ENCODE peak calls at places on chromosome 16, in nine cellular contexts. One of them, this sample, is unnamed. For H3K4me1, the result is how much of the 10 kb centered on the place peaks cover.

GRCh38 chr16:578870-579405 is 9.2 kb downstream of the PIGQ start:
- DNase-seq in left ventricle myocardium inferior: peak
- DNase-seq in uterus: peak
- DNase-seq in lung: peak
- DNase-seq in body of pancreas: peak
- DNase-seq in lower lobe of right lung: peak
- DNase-seq in hepatocyte: peak
- DNase-seq in transverse colon: peak
- DNase-seq in tibial nerve: peak
- DNase-seq in this sample: no peak

GRCh38 chr16:60788631-60789030 is 1247.6 kb downstream of the CDH8 start:
- DNase-seq in left ventricle myocardium inferior: no peak
- DNase-seq in lung: no peak
- DNase-seq in uterus: no peak
- DNase-seq in transverse colon: no peak
- DNase-seq in body of pancreas: no peak
- DNase-seq in hepatocyte: no peak
- DNase-seq in lower lobe of right lung: no peak
- DNase-seq in tibial nerve: no peak
- DNase-seq in this sample: no peak

GRCh38 chr16:88086571-88087516 is 135.6 kb downstream of the BANP start:
- DNase-seq in left ventricle myocardium inferior: no peak
- DNase-seq in transverse colon: no peak
- DNase-seq in tibial nerve: no peak
- DNase-seq in lung: no peak
- DNase-seq in hepatocyte: no peak
- DNase-seq in body of pancreas: no peak
- DNase-seq in lower lobe of right lung: no peak
- DNase-seq in uterus: no peak
- DNase-seq in this sample: no peak

GRCh38 chr16:15988268-15989013 is 39.0 kb downstream of the ABCC1 start:
- DNase-seq in hepatocyte: no peak
- DNase-seq in left ventricle myocardium inferior: no peak
- DNase-seq in body of pancreas: no peak
- DNase-seq in lung: no peak
- DNase-seq in transverse colon: no peak
- DNase-seq in tibial nerve: no peak
- DNase-seq in lower lobe of right lung: no peak
- DNase-seq in uterus: no peak
- DNase-seq in this sample: no peak

GRCh38 chr16:81700071-81700779 is 78.9 kb upstream of the PLCG2 start:
- DNase-seq in lung: no peak
- DNase-seq in uterus: no peak
- DNase-seq in tibial nerve: no peak
- DNase-seq in lower lobe of right lung: no peak
- DNase-seq in body of pancreas: no peak
- DNase-seq in transverse colon: no peak
- DNase-seq in hepatocyte: no peak
- DNase-seq in left ventricle myocardium inferior: no peak
- DNase-seq in this sample: no peak

GRCh38 chr16:81623365-81624102 is 155.6 kb upstream of the PLCG2 start:
- DNase-seq in left ventricle myocardium inferior: no peak
- DNase-seq in lung: no peak
- DNase-seq in tibial nerve: peak
- DNase-seq in uterus: no peak
- DNase-seq in body of pancreas: peak
- DNase-seq in lower lobe of right lung: no peak
- DNase-seq in transverse colon: peak
- DNase-seq in hepatocyte: peak
- DNase-seq in this sample: no peak

GRCh38 chr16:79334127-79334526 is 266.4 kb downstream of the MAF start:
- DNase-seq in body of pancreas: peak
- DNase-seq in lower lobe of right lung: peak
- DNase-seq in transverse colon: peak
- DNase-seq in hepatocyte: no peak
- DNase-seq in tibial nerve: no peak
- DNase-seq in lung: no peak
- DNase-seq in left ventricle myocardium inferior: no peak
- DNase-seq in uterus: no peak
- DNase-seq in this sample: no peak

GRCh38 chr16:77732241-77732946 is 10.1 kb downstream of the NUDT7 start:
- DNase-seq in left ventricle myocardium inferior: no peak
- DNase-seq in body of pancreas: no peak
- DNase-seq in lower lobe of right lung: no peak
- DNase-seq in hepatocyte: no peak
- DNase-seq in transverse colon: no peak
- DNase-seq in tibial nerve: no peak
- DNase-seq in lung: no peak
- DNase-seq in uterus: no peak
- DNase-seq in this sample: no peak

GRCh38 chr16:49608801-49609200 is 235.2 kb downstream of the C16orf78 start:
- DNase-seq in uterus: no peak
- DNase-seq in transverse colon: no peak
- DNase-seq in body of pancreas: no peak
- DNase-seq in tibial nerve: no peak
- DNase-seq in lower lobe of right lung: no peak
- DNase-seq in lung: no peak
- DNase-seq in hepatocyte: peak
- DNase-seq in left ventricle myocardium inferior: no peak
- DNase-seq in this sample: peak

GRCh38 chr16:47731252-47731651 is 270.1 kb downstream of the PHKB start:
- DNase-seq in tibial nerve: no peak
- DNase-seq in transverse colon: no peak
- DNase-seq in left ventricle myocardium inferior: no peak
- DNase-seq in body of pancreas: no peak
- DNase-seq in uterus: no peak
- DNase-seq in lung: no peak
- DNase-seq in hepatocyte: no peak
- DNase-seq in lower lobe of right lung: no peak
- DNase-seq in this sample: no peak

GRCh38 chr16:87389245-87389644 is 2.9 kb upstream of the MAP1LC3B start:
- DNase-seq in hepatocyte: no peak
- DNase-seq in uterus: no peak
- DNase-seq in body of pancreas: peak
- DNase-seq in lower lobe of right lung: no peak
- DNase-seq in lung: no peak
- DNase-seq in tibial nerve: no peak
- DNase-seq in transverse colon: no peak
- DNase-seq in left ventricle myocardium inferior: no peak
- DNase-seq in this sample: no peak

GRCh38 chr16:3965781-3966582 is 85.5 kb upstream of the CREBBP start:
- DNase-seq in transverse colon: no peak
- DNase-seq in tibial nerve: no peak
- DNase-seq in lower lobe of right lung: peak
- DNase-seq in body of pancreas: no peak
- DNase-seq in hepatocyte: no peak
- DNase-seq in lung: no peak
- DNase-seq in left ventricle myocardium inferior: no peak
- DNase-seq in uterus: no peak
- DNase-seq in this sample: no peak
- H3K27ac ChIP-seq in transverse colon: no peak
- H3K27ac ChIP-seq in tibial nerve: no peak
- H3K27ac ChIP-seq in lower lobe of right lung: no peak
- H3K27ac ChIP-seq in body of pancreas: no peak
- H3K27ac ChIP-seq in hepatocyte: no peak
- H3K27ac ChIP-seq in lung: no peak
- H3K27ac ChIP-seq in left ventricle myocardium inferior: no peak
- H3K27ac ChIP-seq in uterus: peak
- H3K27ac ChIP-seq in this sample: no peak

GRCh38 chr16:84138500-84138823 is 6.5 kb downstream of the HSDL1 start:
- DNase-seq in hepatocyte: no peak
- DNase-seq in body of pancreas: no peak
- DNase-seq in uterus: no peak
- DNase-seq in tibial nerve: no peak
- DNase-seq in transverse colon: no peak
- DNase-seq in lower lobe of right lung: no peak
- DNase-seq in lung: no peak
- DNase-seq in left ventricle myocardium inferior: no peak
- DNase-seq in this sample: no peak

GRCh38 chr16:84137287-84137686 is 7.7 kb downstream of the HSDL1 start:
- DNase-seq in hepatocyte: no peak
- DNase-seq in lung: no peak
- DNase-seq in transverse colon: no peak
- DNase-seq in body of pancreas: no peak
- DNase-seq in uterus: no peak
- DNase-seq in left ventricle myocardium inferior: no peak
- DNase-seq in lower lobe of right lung: no peak
- DNase-seq in tibial nerve: no peak
- DNase-seq in this sample: no peak

GRCh38 chr16:84136331-84137125 is 8.4 kb downstream of the HSDL1 start:
- DNase-seq in lung: no peak
- DNase-seq in lower lobe of right lung: no peak
- DNase-seq in body of pancreas: no peak
- DNase-seq in left ventricle myocardium inferior: no peak
- DNase-seq in tibial nerve: no peak
- DNase-seq in hepatocyte: no peak
- DNase-seq in transverse colon: no peak
- DNase-seq in uterus: no peak
- DNase-seq in this sample: no peak

GRCh38 chr16:84138824-84139627 is 6.0 kb downstream of the HSDL1 start:
- DNase-seq in uterus: no peak
- DNase-seq in tibial nerve: no peak
- DNase-seq in body of pancreas: no peak
- DNase-seq in hepatocyte: peak
- DNase-seq in lung: peak
- DNase-seq in left ventricle myocardium inferior: no peak
- DNase-seq in transverse colon: no peak
- DNase-seq in lower lobe of right lung: peak
- DNase-seq in this sample: no peak

GRCh38 chr16:84137769-84138357 is 7.1 kb downstream of the HSDL1 start:
- DNase-seq in tibial nerve: no peak
- DNase-seq in left ventricle myocardium inferior: no peak
- DNase-seq in lower lobe of right lung: no peak
- DNase-seq in uterus: no peak
- DNase-seq in hepatocyte: no peak
- DNase-seq in lung: no peak
- DNase-seq in transverse colon: no peak
- DNase-seq in body of pancreas: no peak
- DNase-seq in this sample: no peak
- H3K4me1 ChIP-seq in tibial nerve: under half
- H3K4me1 ChIP-seq in left ventricle myocardium inferior: under half
- H3K4me1 ChIP-seq in lower lobe of right lung: under half
- H3K4me1 ChIP-seq in uterus: under half
- H3K4me1 ChIP-seq in hepatocyte: under half
- H3K4me1 ChIP-seq in lung: under half
- H3K4me1 ChIP-seq in transverse colon: under half
- H3K4me1 ChIP-seq in body of pancreas: under half
- H3K4me1 ChIP-seq in this sample: under half

GRCh38 chr16:84726079-84726669 is 26.4 kb downstream of the USP10 start:
- DNase-seq in transverse colon: peak
- DNase-seq in tibial nerve: peak
- DNase-seq in lower lobe of right lung: peak
- DNase-seq in lung: peak
- DNase-seq in hepatocyte: peak
- DNase-seq in uterus: peak
- DNase-seq in left ventricle myocardium inferior: peak
- DNase-seq in body of pancreas: peak
- DNase-seq in this sample: peak

GRCh38 chr16:84725481-84726078 is 25.8 kb downstream of the USP10 start:
- DNase-seq in tibial nerve: no peak
- DNase-seq in uterus: no peak
- DNase-seq in hepatocyte: no peak
- DNase-seq in lower lobe of right lung: no peak
- DNase-seq in transverse colon: no peak
- DNase-seq in lung: no peak
- DNase-seq in body of pancreas: no peak
- DNase-seq in left ventricle myocardium inferior: no peak
- DNase-seq in this sample: no peak

GRCh38 chr16:84724619-84725307 is 25.0 kb downstream of the USP10 start:
- DNase-seq in lower lobe of right lung: no peak
- DNase-seq in uterus: peak
- DNase-seq in body of pancreas: no peak
- DNase-seq in transverse colon: no peak
- DNase-seq in lung: no peak
- DNase-seq in tibial nerve: no peak
- DNase-seq in hepatocyte: no peak
- DNase-seq in left ventricle myocardium inferior: no peak
- DNase-seq in this sample: no peak

GRCh38 chr16:84728853-84729424 is 29.1 kb downstream of the USP10 start:
- DNase-seq in hepatocyte: no peak
- DNase-seq in left ventricle myocardium inferior: no peak
- DNase-seq in lung: no peak
- DNase-seq in body of pancreas: no peak
- DNase-seq in lower lobe of right lung: no peak
- DNase-seq in uterus: no peak
- DNase-seq in transverse colon: no peak
- DNase-seq in tibial nerve: no peak
- DNase-seq in this sample: no peak

DNA sequence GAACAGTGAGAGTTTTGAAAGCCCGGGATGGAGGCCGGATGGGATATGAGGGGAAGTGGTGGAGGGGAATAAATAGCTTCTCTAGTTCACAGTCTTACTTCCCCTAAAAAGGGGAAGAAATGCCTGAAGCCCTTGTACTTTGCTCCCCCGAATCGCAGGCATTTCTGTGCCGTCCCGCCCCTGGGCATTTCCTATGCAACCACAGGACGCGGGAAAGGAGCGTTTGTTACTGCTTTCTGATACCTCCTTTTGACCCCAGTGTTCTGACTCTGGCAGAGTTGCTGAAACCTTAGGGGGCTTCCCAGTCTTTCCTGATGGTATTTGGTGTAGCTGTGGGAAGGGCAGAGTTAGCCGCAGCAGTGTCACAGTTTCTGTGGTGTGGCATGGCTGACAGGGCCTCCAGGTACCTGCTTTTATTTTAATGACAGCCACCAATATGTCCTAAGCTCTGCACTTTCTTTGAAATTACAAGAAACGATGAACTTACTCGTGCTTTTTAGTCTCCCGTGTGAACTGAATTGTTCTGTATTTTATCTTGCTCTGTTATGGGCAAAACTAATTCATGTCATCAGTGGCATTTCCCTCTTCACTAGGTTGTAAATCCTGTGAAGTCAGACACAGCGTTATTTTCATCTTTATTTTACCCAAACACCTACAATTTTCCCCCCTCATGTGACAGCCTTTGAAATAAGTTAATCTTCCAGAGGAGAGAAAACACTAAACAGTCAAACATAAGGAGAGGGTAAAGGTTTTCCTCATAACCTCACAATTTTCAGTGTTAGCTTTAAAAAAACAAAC is 27.1 kb downstream of the USP10 start:
- DNase-seq in hepatocyte: no peak
- DNase-seq in body of pancreas: no peak
- DNase-seq in lung: peak
- DNase-seq in tibial nerve: peak
- DNase-seq in left ventricle myocardium inferior: peak
- DNase-seq in lower lobe of right lung: peak
- DNase-seq in uterus: no peak
- DNase-seq in transverse colon: peak
- DNase-seq in this sample: no peak
- H3K4me3 ChIP-seq in hepatocyte: no peak
- H3K4me3 ChIP-seq in body of pancreas: no peak
- H3K4me3 ChIP-seq in lung: no peak
- H3K4me3 ChIP-seq in tibial nerve: no peak
- H3K4me3 ChIP-seq in left ventricle myocardium inferior: peak
- H3K4me3 ChIP-seq in lower lobe of right lung: peak
- H3K4me3 ChIP-seq in uterus: no peak
- H3K4me3 ChIP-seq in transverse colon: no peak
- H3K4me3 ChIP-seq in this sample: peak

DNA sequence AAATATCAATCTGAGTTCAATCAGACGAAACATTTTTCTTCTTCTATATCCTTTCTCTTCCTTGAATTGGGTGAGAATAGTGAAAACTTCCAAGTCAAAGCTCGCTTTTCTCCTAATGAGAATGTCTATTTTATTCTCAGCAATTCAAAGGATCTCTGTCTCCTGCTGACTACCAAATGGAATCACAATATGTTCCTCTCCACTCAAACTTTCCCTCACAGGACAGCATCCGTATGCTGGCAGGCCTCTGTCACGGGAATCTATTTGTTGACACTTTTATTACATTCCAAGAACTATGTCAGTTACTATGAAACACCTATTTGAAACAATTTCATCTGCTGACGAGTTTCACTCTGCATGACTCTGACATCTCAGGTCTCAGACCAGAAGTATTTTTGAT is 1196.6 kb downstream of the CDH11 start:
- DNase-seq in left ventricle myocardium inferior: no peak
- DNase-seq in uterus: no peak
- DNase-seq in hepatocyte: no peak
- DNase-seq in tibial nerve: no peak
- DNase-seq in body of pancreas: no peak
- DNase-seq in lower lobe of right lung: no peak
- DNase-seq in lung: no peak
- DNase-seq in transverse colon: no peak
- DNase-seq in this sample: no peak
- H3K27ac ChIP-seq in left ventricle myocardium inferior: no peak
- H3K27ac ChIP-seq in uterus: no peak
- H3K27ac ChIP-seq in hepatocyte: no peak
- H3K27ac ChIP-seq in tibial nerve: no peak
- H3K27ac ChIP-seq in body of pancreas: no peak
- H3K27ac ChIP-seq in lower lobe of right lung: no peak
- H3K27ac ChIP-seq in lung: no peak
- H3K27ac ChIP-seq in transverse colon: no peak
- H3K27ac ChIP-seq in this sample: no peak

This sample was measured in right atrium auricular region.